ENCODE peak calls at places on chromosomes 13 and 19, in four cellular contexts. Q, T, I and Z are unnamed samples.

GRCh38 chr19:48799358-48800300 is 11.2 kb downstream of the BCAT2 start:
- DNase-seq in Q (no peak), T (no peak), I (no peak), Z (no peak)

GRCh38 chr13:19567820-19568534 is 6.6 kb upstream of the TPTE2 start:
- DNase-seq in Q (no peak), T (no peak), I (no peak), Z (no peak)

GRCh38 chr13:113074876-113075275 is 30.7 kb upstream of the F7 start:
- DNase-seq in Q (no peak), T (no peak), I (no peak), Z (no peak)

GRCh38 chr19:5996598-5997320 is 18.8 kb upstream of the RANBP3 start:
- DNase-seq in Q (peak; percentile 50), T (no peak), I (no peak), Z (no peak)

GRCh38 chr13:23321534-23322241 is 111.8 kb downstream of the SACS start:
- DNase-seq in Q (no peak), T (peak; percentile 92), I (peak; percentile 93), Z (peak; percentile 83)

GRCh38 chr13:61276401-61276800 is 139.2 kb downstream of the PCDH20 start:
- DNase-seq in Q (no peak), T (no peak), I (no peak), Z (no peak)

GRCh38 chr19:54364775-54365257 is at the start of gene LAIR1:
- DNase-seq in Q (no peak), T (no peak), I (peak; percentile 22), Z (no peak)

GRCh38 chr13:42355118-42355840 is 83.3 kb downstream of the AKAP11 start:
- DNase-seq in Q (no peak), T (no peak), I (no peak), Z (no peak)

GRCh38 chr19:13652810-13653590 is 111.3 kb upstream of the MRI1 start:
- DNase-seq in Q (no peak), T (no peak), I (no peak), Z (no peak)

GRCh38 chr13:41610426-41610825 is 153.1 kb downstream of the RGCC start:
- DNase-seq in Q (no peak), T (no peak), I (peak; percentile 96), Z (no peak)

GRCh38 chr19:30556230-30556711 is 184.1 kb downstream of the ZNF536 start:
- DNase-seq in Q (no peak), T (no peak), I (no peak), Z (peak; percentile 17)

GRCh38 chr19:13621413-13621812 is 115.1 kb upstream of the CACNA1A start:
- DNase-seq in Q (no peak), T (no peak), I (peak; percentile 64), Z (peak; percentile 37)

DNA sequence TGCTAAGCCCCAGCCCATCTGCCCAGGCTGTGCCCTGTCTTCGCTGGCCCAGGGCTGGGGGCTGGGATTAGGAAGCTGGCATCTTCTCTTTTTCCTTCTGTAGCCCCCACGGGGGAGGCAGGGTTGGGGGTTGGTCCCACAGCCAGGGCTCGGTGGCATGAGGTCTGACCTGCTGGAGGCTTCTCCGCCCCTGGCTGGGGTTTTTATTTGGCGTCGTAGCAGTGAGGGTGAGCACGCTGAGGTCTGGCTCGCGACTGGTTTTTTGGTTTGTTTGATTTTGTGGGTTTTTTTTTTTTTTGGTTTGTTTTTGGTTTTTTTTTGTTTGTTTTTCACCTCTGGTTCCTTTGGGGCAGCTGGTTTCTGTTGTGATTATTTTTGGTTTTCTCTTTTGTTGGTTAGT is 14.7 kb downstream of the ZNF574 start:
- DNase-seq in Q (no peak), T (no peak), I (no peak), Z (no peak)
- H3K27ac ChIP-seq in Q (no peak overlapping the region), T (no peak overlapping the region), I (no peak overlapping the region), Z (no peak overlapping the region)

GRCh38 chr13:50365683-50366391 is 350.6 kb downstream of the KCNRG start:
- DNase-seq in Q (no peak), T (no peak), I (no peak), Z (no peak)
- H3K27ac ChIP-seq in Q (no peak overlapping the region), T (no peak overlapping the region), I (no peak overlapping the region), Z (no peak overlapping the region)

DNA sequence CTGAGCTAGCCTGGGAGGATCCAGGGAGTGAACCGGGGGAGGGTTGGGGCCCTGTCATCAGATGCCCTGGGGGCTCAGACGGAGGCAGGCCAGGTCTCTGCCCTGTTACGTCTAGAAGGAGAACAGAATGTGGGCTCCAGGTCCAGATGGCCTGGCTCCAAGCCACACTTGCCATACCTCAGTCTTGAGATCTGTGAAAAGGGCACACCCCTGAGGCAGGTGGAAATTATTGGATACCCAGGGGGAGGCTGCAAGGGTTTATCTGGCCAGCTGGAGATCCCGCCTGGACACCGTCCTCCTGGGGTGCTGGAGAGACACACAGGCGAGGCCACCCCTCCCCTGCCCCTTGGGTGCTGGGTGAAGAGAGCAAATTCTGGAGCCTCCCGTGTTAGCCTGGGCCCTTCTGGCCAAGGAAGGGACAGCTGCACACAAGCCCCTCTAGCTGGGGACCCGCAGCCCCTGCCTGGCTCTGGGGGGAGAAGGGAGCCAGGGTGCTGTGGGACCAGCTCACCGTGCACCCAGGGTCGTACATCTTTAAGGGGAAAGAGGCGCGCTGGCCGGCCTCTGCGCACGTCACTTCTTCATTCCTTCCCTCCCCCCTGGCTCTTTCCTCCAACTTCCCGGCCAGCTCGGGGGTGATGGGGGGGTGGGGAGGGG is 808 bp upstream of the NFIC start:
- DNase-seq in Q (peak; percentile 67), T (peak; percentile 89), I (peak; percentile 76), Z (peak; percentile 73)
- H3K27ac ChIP-seq in Q (peak overlapping the region; percentile 99), T (peak overlapping the region; percentile 51), I (no peak overlapping the region), Z (peak overlapping the region; percentile 95)

DNA sequence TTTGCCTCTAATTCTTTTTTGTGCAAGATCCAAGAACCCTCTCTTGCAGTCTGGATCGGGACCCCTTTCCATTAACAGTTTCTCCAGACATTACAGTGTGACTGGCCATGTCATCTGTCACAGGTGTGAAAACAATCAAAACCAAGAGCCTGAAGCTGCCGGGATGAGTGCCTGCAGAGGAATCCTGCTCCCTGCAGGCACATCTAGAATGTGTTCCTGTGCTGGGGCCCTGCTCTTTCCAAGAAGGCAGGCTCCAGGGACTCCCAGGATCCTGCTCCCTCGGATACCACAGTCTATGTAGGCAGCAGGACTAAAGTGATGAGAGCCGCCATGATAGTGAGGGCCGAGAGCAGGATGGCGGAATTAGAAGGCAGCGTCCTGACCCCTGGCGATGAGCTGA is 38.8 kb downstream of the CCDC169 start:
- DNase-seq in Q (no peak), T (no peak), I (no peak), Z (no peak)
- H3K27ac ChIP-seq in Q (no peak overlapping the region), T (no peak overlapping the region), I (no peak overlapping the region), Z (no peak overlapping the region)